ENCODE peak calls at places on chromosomes 1 and 21, in four cellular contexts. One of them, this sample, is unnamed.

GRCh38 chr21:17343055-17343454 is 169.8 kb upstream of the CXADR start:
- DNase-seq in AG04450: no peak
- DNase-seq in adrenal gland: no peak
- DNase-seq in cardiac muscle cell: peak; percentile 4
- DNase-seq in this sample: no peak

GRCh38 chr1:154329152-154329521 is 3.8 kb downstream of the ATP8B2 start:
- DNase-seq in AG04450: no peak
- DNase-seq in adrenal gland: no peak
- DNase-seq in cardiac muscle cell: no peak
- DNase-seq in this sample: no peak

GRCh38 chr21:28991861-28992525 is 684 bp downstream of the LTN1 start:
- DNase-seq in AG04450: no peak
- DNase-seq in adrenal gland: no peak
- DNase-seq in cardiac muscle cell: no peak
- DNase-seq in this sample: no peak

GRCh38 chr1:17586172-17586963 is 46.9 kb downstream of the ARHGEF10L start:
- DNase-seq in AG04450: peak; percentile 73
- DNase-seq in adrenal gland: no peak
- DNase-seq in cardiac muscle cell: peak; percentile 84
- DNase-seq in this sample: peak; percentile 73

GRCh38 chr1:234154320-234155251 is 218.7 kb upstream of the COA6 start:
- DNase-seq in AG04450: peak; percentile 48
- DNase-seq in adrenal gland: peak; percentile 38
- DNase-seq in cardiac muscle cell: peak; percentile 82
- DNase-seq in this sample: no peak

GRCh38 chr21:25350056-25350455 is 257.2 kb downstream of the MRPL39 start:
- DNase-seq in AG04450: no peak
- DNase-seq in adrenal gland: no peak
- DNase-seq in cardiac muscle cell: peak; percentile 49
- DNase-seq in this sample: no peak

GRCh38 chr21:29334717-29335428 is 36.2 kb downstream of the BACH1 start:
- DNase-seq in AG04450: no peak
- DNase-seq in adrenal gland: no peak
- DNase-seq in cardiac muscle cell: peak; percentile 87
- DNase-seq in this sample: no peak

GRCh38 chr1:240031009-240031408 is 60.7 kb upstream of the FMN2 start:
- DNase-seq in AG04450: peak; percentile 84
- DNase-seq in adrenal gland: peak; percentile 17
- DNase-seq in cardiac muscle cell: peak; percentile 52
- DNase-seq in this sample: no peak

GRCh38 chr1:247387096-247387495 is 28.9 kb upstream of the NLRP3 start:
- DNase-seq in AG04450: no peak
- DNase-seq in adrenal gland: no peak
- DNase-seq in cardiac muscle cell: no peak
- DNase-seq in this sample: no peak

GRCh38 chr1:89271616-89272015 is 1.0 kb downstream of the GBP5 start:
- DNase-seq in AG04450: no peak
- DNase-seq in adrenal gland: no peak
- DNase-seq in cardiac muscle cell: peak; percentile 78
- DNase-seq in this sample: no peak

GRCh38 chr1:71565267-71565666 is 484.4 kb upstream of the ZRANB2 start:
- DNase-seq in AG04450: peak; percentile 64
- DNase-seq in adrenal gland: no peak
- DNase-seq in cardiac muscle cell: peak; percentile 5
- DNase-seq in this sample: no peak

DNA sequence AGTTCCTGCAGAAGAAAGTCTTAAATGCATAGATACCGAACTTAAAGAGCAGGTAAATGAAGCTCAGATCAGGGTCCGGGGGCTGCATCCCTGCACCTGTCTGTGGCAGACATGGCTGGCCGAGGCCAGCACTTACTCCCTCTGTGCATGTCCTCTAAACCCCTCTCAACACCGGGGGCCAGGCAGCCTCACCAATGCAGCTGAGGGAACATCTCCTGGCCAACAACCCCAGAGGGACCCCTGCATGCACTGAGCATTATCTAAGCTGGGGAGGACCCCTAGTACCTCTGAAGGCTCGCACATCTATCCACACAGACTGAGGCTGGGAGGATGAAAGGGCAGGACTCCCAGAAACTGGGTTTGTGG is 18.4 kb downstream of the TTC34 start:
- DNase-seq in AG04450: no peak
- DNase-seq in adrenal gland: no peak
- DNase-seq in cardiac muscle cell: no peak
- DNase-seq in this sample: peak; percentile 1
- H3K9me3 ChIP-seq in AG04450: peaks cover 59% of the 10 kb centered on the region
- H3K9me3 ChIP-seq in adrenal gland: no peaks in the 10 kb centered on the region
- H3K9me3 ChIP-seq in cardiac muscle cell: peaks cover 7% of the 10 kb centered on the region
- H3K9me3 ChIP-seq in this sample: peaks cover 8% of the 10 kb centered on the region

GRCh38 chr1:222596696-222597095 is 7.0 kb upstream of the TAF1A start:
- DNase-seq in AG04450: no peak
- DNase-seq in adrenal gland: no peak
- DNase-seq in cardiac muscle cell: no peak
- DNase-seq in this sample: no peak

GRCh38 chr1:222601233-222601632 is 11.5 kb upstream of the TAF1A start:
- DNase-seq in AG04450: no peak
- DNase-seq in adrenal gland: no peak
- DNase-seq in cardiac muscle cell: no peak
- DNase-seq in this sample: no peak

GRCh38 chr1:222594789-222595188 is 5.1 kb upstream of the TAF1A start:
- DNase-seq in AG04450: no peak
- DNase-seq in adrenal gland: no peak
- DNase-seq in cardiac muscle cell: no peak
- DNase-seq in this sample: no peak

DNA sequence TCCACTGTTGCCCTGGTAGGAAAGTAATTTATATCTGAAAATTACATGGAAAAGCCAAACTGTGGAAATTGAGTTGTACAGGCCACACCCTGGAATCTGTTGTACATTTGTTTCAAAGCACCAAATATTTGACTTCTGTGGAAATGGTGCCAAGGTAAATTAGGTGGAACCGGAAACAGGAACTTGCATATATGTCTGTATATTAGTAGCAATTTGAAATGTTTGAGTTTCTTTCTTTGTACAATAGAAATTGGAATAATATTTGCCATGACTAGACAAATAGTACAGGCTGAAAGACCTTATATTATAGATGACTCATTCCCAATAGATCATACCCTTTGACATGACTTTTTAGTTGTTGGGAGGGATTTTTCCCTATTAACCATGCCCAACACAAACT is 10.5 kb upstream of the TAF1A start:
- DNase-seq in AG04450: no peak
- DNase-seq in adrenal gland: no peak
- DNase-seq in cardiac muscle cell: no peak
- DNase-seq in this sample: no peak
- H3K27ac ChIP-seq in AG04450: no peak overlapping the region
- H3K27ac ChIP-seq in adrenal gland: no peak overlapping the region
- H3K27ac ChIP-seq in cardiac muscle cell: no peak overlapping the region
- H3K27ac ChIP-seq in this sample: no peak overlapping the region

DNA sequence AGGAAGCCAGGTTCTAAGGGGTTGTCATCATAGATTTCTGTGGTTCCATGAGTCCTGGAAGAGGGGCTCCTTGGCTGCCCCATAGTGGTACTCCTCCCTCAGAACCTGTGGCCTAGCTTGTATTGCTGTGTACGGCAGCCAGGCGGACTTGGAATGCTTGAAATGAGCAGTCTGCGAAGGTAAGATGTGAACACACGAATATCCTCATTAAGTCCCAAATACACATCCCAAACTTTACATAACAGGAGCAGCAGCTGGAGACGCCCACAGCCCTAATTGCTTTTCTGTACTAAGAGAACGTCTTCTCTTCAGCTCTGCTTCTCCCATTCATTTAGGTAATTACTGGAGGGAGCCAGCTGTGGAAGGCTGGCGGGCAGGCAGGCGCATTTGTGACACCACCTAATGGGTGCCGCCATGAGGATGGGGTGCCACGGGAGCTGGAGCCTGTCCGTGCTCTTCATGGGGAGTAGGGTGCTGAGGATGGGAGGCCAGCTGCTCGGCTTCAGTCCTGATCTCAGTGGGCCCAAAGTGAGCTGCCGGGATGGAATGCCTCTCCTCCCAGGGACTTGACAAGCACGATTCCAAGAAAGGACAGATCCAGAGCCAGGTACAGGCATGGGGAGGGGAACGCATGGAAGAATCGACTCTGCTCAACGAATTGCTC is 66.6 kb upstream of the POU3F1 start:
- DNase-seq in AG04450: no peak
- DNase-seq in adrenal gland: no peak
- DNase-seq in cardiac muscle cell: no peak
- DNase-seq in this sample: no peak
- H3K9me3 ChIP-seq in AG04450: no peaks in the 10 kb centered on the region
- H3K9me3 ChIP-seq in adrenal gland: no peaks in the 10 kb centered on the region
- H3K9me3 ChIP-seq in cardiac muscle cell: no peaks in the 10 kb centered on the region
- H3K9me3 ChIP-seq in this sample: no peaks in the 10 kb centered on the region

DNA sequence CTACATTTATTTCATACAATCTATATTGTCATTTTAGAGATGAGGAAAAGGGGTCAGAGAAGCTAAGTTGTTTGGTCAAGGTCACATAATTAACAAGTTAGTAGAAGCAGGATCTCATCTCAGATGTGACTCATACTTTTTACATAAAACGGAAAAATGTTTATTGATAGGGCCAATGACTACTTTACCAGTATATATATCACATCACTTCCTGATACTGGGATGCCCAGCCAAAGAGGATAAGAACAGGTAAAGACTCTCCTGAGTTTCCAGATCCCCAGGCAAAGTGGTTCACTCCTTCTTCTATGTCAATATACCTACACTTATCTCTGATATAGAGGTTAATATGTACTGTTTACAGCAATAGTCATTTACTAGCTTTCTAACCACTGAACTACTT is 21.0 kb downstream of the YIPF1 start:
- DNase-seq in AG04450: no peak
- DNase-seq in adrenal gland: no peak
- DNase-seq in cardiac muscle cell: no peak
- DNase-seq in this sample: no peak
- H3K27ac ChIP-seq in AG04450: no peak overlapping the region
- H3K27ac ChIP-seq in adrenal gland: no peak overlapping the region
- H3K27ac ChIP-seq in cardiac muscle cell: no peak overlapping the region
- H3K27ac ChIP-seq in this sample: no peak overlapping the region

GRCh38 chr1:45945426-45945825 is 142.0 kb downstream of the MAST2 start:
- DNase-seq in AG04450: no peak
- DNase-seq in adrenal gland: peak; percentile 72
- DNase-seq in cardiac muscle cell: peak; percentile 71
- DNase-seq in this sample: no peak
- H3K9me3 ChIP-seq in AG04450: peaks cover 3% of the 10 kb centered on the region
- H3K9me3 ChIP-seq in adrenal gland: no peaks in the 10 kb centered on the region
- H3K9me3 ChIP-seq in cardiac muscle cell: no peaks in the 10 kb centered on the region
- H3K9me3 ChIP-seq in this sample: peaks cover 2% of the 10 kb centered on the region

GRCh38 chr1:224287714-224288113 is 42.3 kb downstream of the NVL start:
- DNase-seq in AG04450: no peak
- DNase-seq in adrenal gland: no peak
- DNase-seq in cardiac muscle cell: no peak
- DNase-seq in this sample: no peak
- H3K27ac ChIP-seq in AG04450: no peak overlapping the region
- H3K27ac ChIP-seq in adrenal gland: no peak overlapping the region
- H3K27ac ChIP-seq in cardiac muscle cell: no peak overlapping the region
- H3K27ac ChIP-seq in this sample: no peak overlapping the region

GRCh38 chr1:174308604-174309003 is 139.2 kb upstream of the GPR52 start:
- DNase-seq in AG04450: no peak
- DNase-seq in adrenal gland: no peak
- DNase-seq in cardiac muscle cell: no peak
- DNase-seq in this sample: no peak
- H3K9me3 ChIP-seq in AG04450: no peaks in the 10 kb centered on the region
- H3K9me3 ChIP-seq in adrenal gland: no peaks in the 10 kb centered on the region
- H3K9me3 ChIP-seq in cardiac muscle cell: no peaks in the 10 kb centered on the region
- H3K9me3 ChIP-seq in this sample: peaks cover 15% of the 10 kb centered on the region

GRCh38 chr1:192459467-192459866 is 116.1 kb upstream of the RGS1 start:
- DNase-seq in AG04450: no peak
- DNase-seq in adrenal gland: no peak
- DNase-seq in cardiac muscle cell: no peak
- DNase-seq in this sample: no peak
- H3K27ac ChIP-seq in AG04450: no peak overlapping the region
- H3K27ac ChIP-seq in adrenal gland: no peak overlapping the region
- H3K27ac ChIP-seq in cardiac muscle cell: no peak overlapping the region
- H3K27ac ChIP-seq in this sample: no peak overlapping the region

DNA sequence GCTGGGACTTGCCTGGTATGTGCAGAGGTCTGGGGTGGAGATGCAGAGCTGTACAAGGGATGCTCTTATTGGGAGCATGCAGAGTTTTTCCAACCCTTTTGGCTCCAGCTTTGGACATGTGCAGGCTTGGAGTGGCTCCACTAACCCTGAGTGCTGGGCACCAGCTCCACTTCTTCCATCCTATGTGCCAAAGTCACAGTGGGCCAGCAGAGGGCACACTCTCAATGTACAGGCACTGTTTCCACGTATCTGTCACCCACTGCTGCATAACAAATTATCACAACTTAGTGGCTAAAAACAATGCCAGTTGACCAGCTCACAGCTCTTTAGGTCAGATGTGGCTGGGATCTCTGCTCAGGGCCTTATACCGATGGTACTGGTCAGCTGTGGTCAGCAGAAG is 631.8 kb downstream of the AJAP1 start:
- DNase-seq in AG04450: no peak
- DNase-seq in adrenal gland: no peak
- DNase-seq in cardiac muscle cell: no peak
- DNase-seq in this sample: no peak
- H3K9me3 ChIP-seq in AG04450: peaks cover 81% of the 10 kb centered on the region
- H3K9me3 ChIP-seq in adrenal gland: no peaks in the 10 kb centered on the region
- H3K9me3 ChIP-seq in cardiac muscle cell: no peaks in the 10 kb centered on the region
- H3K9me3 ChIP-seq in this sample: no peaks in the 10 kb centered on the region

GRCh38 chr1:8598783-8599182 is 218.7 kb downstream of the RERE start:
- DNase-seq in AG04450: no peak
- DNase-seq in adrenal gland: no peak
- DNase-seq in cardiac muscle cell: peak; percentile 33
- DNase-seq in this sample: no peak

GRCh38 chr1:8598060-8598724 is 219.2 kb downstream of the RERE start:
- DNase-seq in AG04450: no peak
- DNase-seq in adrenal gland: peak; percentile 32
- DNase-seq in cardiac muscle cell: peak; percentile 80
- DNase-seq in this sample: no peak

GRCh38 chr1:8595332-8595731 is 222.1 kb downstream of the RERE start:
- DNase-seq in AG04450: no peak
- DNase-seq in adrenal gland: no peak
- DNase-seq in cardiac muscle cell: no peak
- DNase-seq in this sample: no peak

GRCh38 chr1:8597455-8597854 is 220.0 kb downstream of the RERE start:
- DNase-seq in AG04450: no peak
- DNase-seq in adrenal gland: no peak
- DNase-seq in cardiac muscle cell: peak; percentile 37
- DNase-seq in this sample: no peak

DNA sequence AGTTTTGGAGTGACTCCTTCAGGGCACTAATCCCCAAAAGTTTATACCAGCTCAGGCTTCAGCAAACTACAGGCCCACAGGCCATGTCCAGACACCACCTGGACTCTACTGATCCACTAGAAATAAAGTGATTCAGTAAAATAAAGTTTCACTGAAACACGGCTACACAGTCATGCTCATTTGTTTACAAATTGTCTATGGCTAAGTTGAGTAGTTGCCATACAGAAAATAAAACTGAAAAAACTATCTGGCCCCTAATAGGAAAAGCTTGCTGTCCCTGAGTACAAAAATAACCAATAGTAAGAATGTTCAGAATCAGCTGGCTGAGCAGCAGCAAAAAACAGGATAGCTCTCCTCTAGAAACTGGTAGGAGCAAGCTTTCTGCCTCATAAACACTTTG is 221.5 kb downstream of the RERE start:
- DNase-seq in AG04450: peak; percentile 42
- DNase-seq in adrenal gland: no peak
- DNase-seq in cardiac muscle cell: no peak
- DNase-seq in this sample: no peak
- H3K27ac ChIP-seq in AG04450: no peak overlapping the region
- H3K27ac ChIP-seq in adrenal gland: no peak overlapping the region
- H3K27ac ChIP-seq in cardiac muscle cell: peak overlapping the region; percentile 74
- H3K27ac ChIP-seq in this sample: no peak overlapping the region